ENCODE peak calls at places on chromosomes 6 and 20, in ten cellular contexts. I, R, T, Y, C, D, U, H, Z and F are unnamed samples.

GRCh38 chr6:53347921-53348435 is 772 bp downstream of the ELOVL5 start:
- DNase-seq in Y (peak; percentile 63), T (peak; percentile 31), R (peak; percentile 94), H (peak; percentile 68), D (peak; percentile 56), C (peak; percentile 67), U (peak; percentile 54), I (peak; percentile 80), Z (peak; percentile 84), F (peak; percentile 84)

GRCh38 chr6:85506441-85507093 is 56.7 kb downstream of the NT5E start:
- DNase-seq in R (no peak), H (no peak), I (no peak), D (no peak), U (peak; percentile 27), T (no peak), C (no peak), Y (no peak), Z (no peak), F (no peak)

GRCh38 chr6:127851197-127851596 is 49.7 kb downstream of the THEMIS start:
- DNase-seq in U (no peak), I (no peak), H (no peak), T (no peak), C (peak; percentile 10), Z (no peak), D (no peak), Y (no peak), R (no peak), F (no peak)

GRCh38 chr6:6942826-6943225 is 164.9 kb upstream of the RREB1 start:
- DNase-seq in R (peak; percentile 84), T (no peak), D (no peak), C (peak; percentile 3), I (peak; percentile 78), U (no peak), Z (no peak), H (no peak), Y (no peak), F (peak; percentile 80)

GRCh38 chr20:32902456-32903420 is 44.0 kb downstream of the EFCAB8 start:
- DNase-seq in T (peak; percentile 62), U (peak; percentile 69), I (peak; percentile 68), R (peak; percentile 47), D (peak; percentile 57), Z (peak; percentile 67), H (peak; percentile 75), Y (peak; percentile 44), C (peak; percentile 62), F (peak; percentile 61)

GRCh38 chr6:38797391-38797790 is 82.3 kb downstream of the DNAH8 start:
- DNase-seq in C (no peak), U (no peak), Z (no peak), Y (no peak), D (no peak), R (no peak), T (no peak), I (no peak), H (no peak), F (no peak)

GRCh38 chr20:50163570-50164317 is 10.2 kb upstream of the PEDS1 start:
- DNase-seq in U (no peak), R (no peak), I (no peak), C (no peak), Y (no peak), D (no peak), T (no peak), Z (no peak), H (no peak), F (peak; percentile 72)

GRCh38 chr6:159875194-159875593 is 15.6 kb upstream of the MAS1 start:
- DNase-seq in Y (no peak), C (no peak), I (no peak), H (no peak), U (no peak), R (no peak), Z (peak; percentile 30), D (no peak), T (no peak), F (no peak)

GRCh38 chr6:169420912-169421543 is 167.4 kb upstream of the THBS2 start:
- DNase-seq in U (no peak), C (no peak), R (no peak), Z (peak; percentile 49), T (no peak), D (no peak), H (peak; percentile 9), Y (no peak), I (no peak), F (no peak)

GRCh38 chr6:13725570-13725969 is 13.9 kb upstream of the RANBP9 start:
- DNase-seq in Y (no peak), T (no peak), U (peak; percentile 24), H (peak; percentile 56), C (no peak), I (no peak), Z (no peak), D (no peak), R (no peak), F (no peak)

GRCh38 chr20:59004493-59004762 is 2.6 kb downstream of the CTSZ start:
- DNase-seq in T (peak; percentile 40), I (peak; percentile 84), H (no peak), D (peak; percentile 59), R (peak; percentile 17), Y (no peak), Z (no peak), C (no peak), U (peak; percentile 42), F (peak; percentile 74)

GRCh38 chr20:11882651-11883050 is 35.0 kb upstream of the BTBD3 start:
- DNase-seq in Y (no peak), H (no peak), T (no peak), Z (no peak), C (no peak), I (no peak), U (no peak), D (no peak), R (peak; percentile 11), F (no peak)

GRCh38 chr6:27679968-27680694 is 207.2 kb upstream of the ZNF184 start:
- DNase-seq in H (no peak), R (no peak), I (no peak), D (no peak), Z (peak; percentile 32), U (no peak), T (no peak), Y (no peak), C (no peak), F (no peak)

GRCh38 chr6:113944701-113945100 is 26.2 kb downstream of the HDAC2 start:
- DNase-seq in Y (no peak), Z (no peak), T (no peak), U (no peak), I (no peak), C (peak; percentile 17), R (no peak), H (no peak), D (no peak), F (no peak)